ENCODE peak calls at places on chromosomes 12 and 14, in ten cellular contexts. J, L, T, O, R, B, U, H, Q and C are unnamed samples.

GRCh38 chr14:99604766-99605298 is 825 bp upstream of the CCDC85C start:
- DNase-seq in J (peak; percentile 48), L (peak; percentile 60), T (no peak), O (no peak), R (peak; percentile 20), B (no peak), U (no peak), H (peak; percentile 45), Q (no peak), C (no peak)

GRCh38 chr14:96559571-96559970 is 57.4 kb downstream of the PAPOLA start:
- DNase-seq in J (peak; percentile 70), L (no peak), T (no peak), O (no peak), R (no peak), B (no peak), U (no peak), H (no peak), Q (no peak), C (no peak)

GRCh38 chr12:4355843-4356327 is 23.6 kb downstream of the FGF23 start:
- DNase-seq in J (peak; percentile 21), L (peak; percentile 50), T (no peak), O (no peak), R (peak; percentile 13), B (no peak), U (no peak), H (peak; percentile 54), Q (no peak), C (peak; percentile 23)

GRCh38 chr14:28751467-28752058 is 15.0 kb upstream of the FOXG1 start:
- DNase-seq in J (peak; percentile 61), L (peak; percentile 60), T (peak; percentile 66), O (peak; percentile 84), R (peak; percentile 77), B (no peak), U (no peak), H (peak; percentile 68), Q (peak; percentile 5), C (peak; percentile 30)

GRCh38 chr12:14261096-14261495 is 104.4 kb upstream of the ATF7IP start:
- DNase-seq in J (no peak), L (no peak), T (no peak), O (no peak), R (no peak), B (no peak), U (no peak), H (no peak), Q (no peak), C (no peak)

GRCh38 chr12:58148405-58148804 is 207.0 kb downstream of the ATP23 start:
- DNase-seq in J (peak; percentile 98), L (no peak), T (peak; percentile 12), O (no peak), R (peak; percentile 22), B (no peak), U (peak; percentile 17), H (no peak), Q (peak; percentile 71), C (peak; percentile 56)

GRCh38 chr12:52358575-52359350 is 8.5 kb downstream of the KRT85 start:
- DNase-seq in J (no peak), L (no peak), T (no peak), O (no peak), R (no peak), B (no peak), U (no peak), H (no peak), Q (no peak), C (no peak)

GRCh38 chr12:13472690-13473089 is 276.2 kb downstream of the EMP1 start:
- DNase-seq in J (no peak), L (no peak), T (no peak), O (no peak), R (peak; percentile 12), B (no peak), U (peak; percentile 79), H (no peak), Q (no peak), C (no peak)

GRCh38 chr12:122126713-122127597 is 47.1 kb downstream of the IL31 start:
- DNase-seq in J (no peak), L (no peak), T (no peak), O (no peak), R (peak; percentile 17), B (no peak), U (no peak), H (no peak), Q (peak; percentile 7), C (peak; percentile 37)

GRCh38 chr12:59843260-59843843 is 247.5 kb downstream of the SLC16A7 start:
- DNase-seq in J (no peak), L (no peak), T (no peak), O (no peak), R (no peak), B (no peak), U (no peak), H (no peak), Q (no peak), C (no peak)

GRCh38 chr12:46921048-46921753 is 95.4 kb upstream of the SLC38A4 start:
- DNase-seq in J (peak; percentile 60), L (no peak), T (no peak), O (no peak), R (peak; percentile 70), B (no peak), U (no peak), H (no peak), Q (peak; percentile 34), C (no peak)

GRCh38 chr12:124509676-124510300 is 57.6 kb downstream of the NCOR2 start:
- DNase-seq in J (peak; percentile 39), L (no peak), T (no peak), O (no peak), R (no peak), B (peak; percentile 80), U (peak; percentile 89), H (no peak), Q (no peak), C (peak; percentile 77)

GRCh38 chr14:91867316-91867988 is at the start of gene TC2N:
- DNase-seq in J (no peak), L (no peak), T (no peak), O (peak; percentile 20), R (no peak), B (no peak), U (no peak), H (no peak), Q (no peak), C (no peak)

GRCh38 chr12:112182499-112182898 is 57.1 kb downstream of the TRAFD1 start:
- DNase-seq in J (no peak), L (peak; percentile 41), T (no peak), O (peak; percentile 61), R (no peak), B (peak; percentile 77), U (peak; percentile 4), H (no peak), Q (no peak), C (peak; percentile 35)

GRCh38 chr14:52048641-52049204 is 20.1 kb downstream of the NID2 start:
- DNase-seq in J (no peak), L (no peak), T (peak; percentile 88), O (no peak), R (no peak), B (no peak), U (no peak), H (no peak), Q (peak; percentile 9), C (peak; percentile 21)

GRCh38 chr14:54197369-54197768 is 199.4 kb upstream of the CDKN3 start:
- DNase-seq in J (no peak), L (no peak), T (no peak), O (no peak), R (no peak), B (no peak), U (no peak), H (no peak), Q (no peak), C (no peak)

GRCh38 chr12:14928946-14929345 is 9.4 kb downstream of the ERP27 start:
- DNase-seq in J (no peak), L (no peak), T (no peak), O (no peak), R (no peak), B (no peak), U (no peak), H (no peak), Q (no peak), C (no peak)

GRCh38 chr14:35553808-35554207 is 19.8 kb downstream of the INSM2 start:
- DNase-seq in J (no peak), L (no peak), T (no peak), O (no peak), R (peak; percentile 73), B (no peak), U (no peak), H (no peak), Q (no peak), C (no peak)

GRCh38 chr14:33332497-33332896 is 393.8 kb downstream of the NPAS3 start:
- DNase-seq in J (no peak), L (no peak), T (no peak), O (no peak), R (no peak), B (peak; percentile 51), U (peak; percentile 14), H (no peak), Q (no peak), C (peak; percentile 68)

GRCh38 chr14:64944861-64945260 is 2.3 kb upstream of the GPX2 start:
- DNase-seq in J (no peak), L (no peak), T (no peak), O (no peak), R (no peak), B (no peak), U (no peak), H (no peak), Q (no peak), C (no peak)

GRCh38 chr12:26090853-26091510 is 33.9 kb downstream of the BHLHE41 start:
- DNase-seq in J (no peak), L (no peak), T (peak; percentile 9), O (no peak), R (peak; percentile 14), B (no peak), U (no peak), H (no peak), Q (peak; percentile 54), C (no peak)

GRCh38 chr12:39803151-39803550 is 183.5 kb upstream of the ABCD2 start:
- DNase-seq in J (no peak), L (no peak), T (no peak), O (no peak), R (no peak), B (no peak), U (no peak), H (no peak), Q (no peak), C (no peak)

GRCh38 chr12:75579552-75579951 is 68.1 kb upstream of the KRR1 start:
- DNase-seq in J (no peak), L (no peak), T (no peak), O (no peak), R (no peak), B (no peak), U (no peak), H (no peak), Q (no peak), C (peak; percentile 70)

GRCh38 chr12:101891462-101891971 is 14.1 kb downstream of the DRAM1 start:
- DNase-seq in J (peak; percentile 74), L (no peak), T (peak; percentile 12), O (no peak), R (peak; percentile 96), B (no peak), U (peak; percentile 29), H (no peak), Q (peak; percentile 74), C (no peak)

GRCh38 chr14:79587194-79587593 is 624.1 kb downstream of the DIO2 start:
- DNase-seq in J (peak; percentile 76), L (no peak), T (peak; percentile 49), O (no peak), R (no peak), B (no peak), U (no peak), H (no peak), Q (no peak), C (peak; percentile 68)

GRCh38 chr12:46227616-46228015 is 41.2 kb downstream of the SLC38A1 start:
- DNase-seq in J (no peak), L (no peak), T (no peak), O (no peak), R (no peak), B (no peak), U (no peak), H (no peak), Q (no peak), C (no peak)

GRCh38 chr14:92470215-92470614 is 43.4 kb upstream of the RIN3 start:
- DNase-seq in J (no peak), L (no peak), T (peak; percentile 53), O (no peak), R (peak; percentile 81), B (no peak), U (no peak), H (no peak), Q (no peak), C (no peak)

GRCh38 chr14:49485290-49485689 is 100.9 kb downstream of the RPS29 start:
- DNase-seq in J (no peak), L (no peak), T (no peak), O (no peak), R (no peak), B (no peak), U (no peak), H (no peak), Q (no peak), C (no peak)